ENCODE peak calls at places on chromosomes 1 and 21, in seven cellular contexts. G is astrocyte, Y is tibial nerve, C is upper lobe of left lung, U is cardiac muscle cell, M is left lung, Q is PC-3. R is an unnamed sample. For H3K27me3, the result is how much of the 10 kb centered on the place peaks cover.

GRCh38 chr1:92774407-92774806 is 10.5 kb downstream of the EVI5 start:
- DNase-seq in G (no peak), Y (no peak), C (no peak), U (no peak), M (no peak), Q (no peak), R (no peak)

GRCh38 chr1:232543194-232543593 is 86.7 kb downstream of the SIPA1L2 start:
- DNase-seq in G (no peak), Y (no peak), C (no peak), U (no peak), M (no peak), Q (no peak), R (no peak)

GRCh38 chr1:173469656-173470055 is 7.5 kb upstream of the PRDX6 start:
- DNase-seq in G (no peak), Y (no peak), C (no peak), U (no peak), M (no peak), Q (no peak), R (no peak)

GRCh38 chr1:41305576-41306365 is 55.5 kb upstream of the FOXO6 start:
- DNase-seq in G (no peak), Y (no peak), C (no peak), U (no peak), M (no peak), Q (no peak), R (no peak)

GRCh38 chr1:242524571-242525359 is at the start of gene PLD5:
- DNase-seq in G (no peak), Y (no peak), C (peak), U (peak), M (peak), Q (no peak), R (peak)

GRCh38 chr1:53365405-53366063 is 37.7 kb upstream of the LRP8 start:
- DNase-seq in G (no peak), Y (no peak), C (peak), U (peak), M (peak), Q (no peak), R (peak)

GRCh38 chr1:58841455-58841854 is 57.6 kb upstream of the JUN start:
- DNase-seq in G (no peak), Y (no peak), C (no peak), U (no peak), M (no peak), Q (peak), R (no peak)

GRCh38 chr1:13725714-13726175 is 25.8 kb downstream of the PRDM2 start:
- DNase-seq in G (peak), Y (no peak), C (no peak), U (peak), M (no peak), Q (peak), R (no peak)

GRCh38 chr1:23120383-23120782 is 48.3 kb downstream of the LUZP1 start:
- DNase-seq in G (no peak), Y (no peak), C (no peak), U (no peak), M (no peak), Q (no peak), R (no peak)

GRCh38 chr1:30472526-30472925 is 250.9 kb downstream of the MATN1 start:
- DNase-seq in G (no peak), Y (no peak), C (no peak), U (no peak), M (no peak), Q (no peak), R (peak)

GRCh38 chr1:98049370-98050115 is 128.7 kb upstream of the DPYD start:
- DNase-seq in G (peak), Y (no peak), C (peak), U (peak), M (no peak), Q (no peak), R (no peak)

GRCh38 chr1:183711691-183712401 is 58.7 kb upstream of the APOBEC4 start:
- DNase-seq in G (peak), Y (no peak), C (no peak), U (peak), M (no peak), Q (no peak), R (no peak)

GRCh38 chr21:43864806-43865470 is at the start of gene AGPAT3:
- DNase-seq in G (no peak), Y (no peak), C (peak), U (no peak), M (no peak), Q (peak), R (peak)

GRCh38 chr1:63112155-63112914 is 210.0 kb upstream of the FOXD3 start:
- DNase-seq in G (peak), Y (no peak), C (no peak), U (peak), M (no peak), Q (peak), R (no peak)

GRCh38 chr1:41391834-41392527 is 30.7 kb downstream of the FOXO6 start:
- DNase-seq in G (no peak), Y (no peak), C (no peak), U (no peak), M (no peak), Q (no peak), R (no peak)

GRCh38 chr1:201267481-201268229 is 15.7 kb upstream of the PKP1 start:
- DNase-seq in G (peak), Y (no peak), C (no peak), U (no peak), M (no peak), Q (peak), R (peak)

GRCh38 chr1:180168786-180169640 is 14.3 kb downstream of the QSOX1 start:
- DNase-seq in G (no peak), Y (no peak), C (no peak), U (peak), M (no peak), Q (peak), R (peak)

GRCh38 chr1:41751804-41752513 is 166.8 kb downstream of the HIVEP3 start:
- DNase-seq in G (peak), Y (no peak), C (no peak), U (peak), M (no peak), Q (peak), R (peak)

DNA sequence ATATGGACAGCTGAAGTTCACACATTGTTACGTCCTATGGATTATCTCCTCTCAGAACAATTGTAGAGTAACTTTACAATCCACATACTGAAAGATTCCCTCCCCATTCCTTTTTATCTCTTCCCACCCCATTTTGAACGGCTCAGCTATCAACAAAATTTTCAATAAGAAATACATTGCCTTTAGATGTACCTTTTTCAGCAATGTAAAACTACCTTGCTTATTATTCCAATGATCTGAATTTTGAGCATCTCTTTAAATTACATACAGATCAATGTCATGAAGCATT is 503.7 kb downstream of the SMYD3 start:
- DNase-seq in G (no peak), Y (no peak), C (no peak), U (no peak), M (no peak), Q (no peak), R (no peak)
- TF ChIP-seq CTCF in G (no peak), Y (no peak), C (no peak), U (no peak), M (peak), Q (no peak), R (peak)

DNA sequence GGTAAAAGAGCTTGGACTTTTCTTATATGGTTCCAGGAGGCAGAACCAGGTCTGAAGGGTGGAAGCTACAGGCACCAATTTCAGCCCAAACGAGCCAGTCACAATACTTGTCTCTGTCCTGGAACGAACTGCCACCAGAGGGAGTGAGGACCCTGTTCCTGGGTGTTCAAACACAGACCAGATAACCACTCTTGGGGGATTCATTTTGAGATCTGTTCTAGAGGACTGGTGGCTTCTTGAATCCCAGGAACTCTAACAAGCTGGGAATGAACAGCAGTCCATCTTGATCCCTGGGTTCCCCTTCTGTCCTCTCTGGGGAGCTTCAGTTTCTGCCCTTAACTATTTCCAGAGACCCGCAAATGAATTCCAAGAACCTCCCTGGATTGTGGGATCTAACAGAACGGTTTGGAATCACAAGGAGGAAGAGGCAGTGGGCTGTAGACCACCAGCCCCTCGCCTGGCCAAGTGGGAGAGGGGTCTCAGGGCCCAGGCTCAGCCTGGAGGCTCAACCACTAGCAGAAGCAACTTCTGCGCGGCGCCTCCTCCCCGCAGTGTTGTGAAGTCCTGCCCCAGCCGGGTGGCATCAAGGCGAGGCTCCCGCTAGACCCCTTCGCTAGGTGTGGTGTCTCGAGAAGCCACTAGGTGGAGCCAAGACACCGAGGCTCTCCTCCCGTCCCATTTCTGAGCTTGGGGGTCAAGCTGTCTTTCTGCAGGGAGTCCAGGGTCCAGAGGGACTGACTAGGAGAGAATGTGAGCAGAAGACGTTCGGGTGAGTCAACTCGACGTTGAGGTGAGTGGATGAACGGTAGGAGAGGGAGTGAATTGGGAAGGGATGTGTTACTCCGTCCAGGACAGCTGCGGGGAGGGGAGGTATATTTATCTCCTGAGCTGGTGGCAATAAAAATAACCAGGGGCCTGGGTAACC is 12.1 kb upstream of the NES start:
- DNase-seq in G (peak), Y (peak), C (peak), U (peak), M (peak), Q (peak), R (peak)
- H3K27me3 ChIP-seq in G (under half), Y (under half), C (under half), U (under half), M (half or more), Q (under half), R (half or more)

GRCh38 chr1:20160034-20160433 is 20.9 kb downstream of the PLA2G2F start:
- DNase-seq in G (peak), Y (no peak), C (no peak), U (peak), M (no peak), Q (no peak), R (no peak)

GRCh38 chr1:20154306-20154831 is 15.2 kb downstream of the PLA2G2F start:
- DNase-seq in G (no peak), Y (no peak), C (no peak), U (no peak), M (peak), Q (no peak), R (no peak)

GRCh38 chr1:20153000-20153418 is 13.9 kb downstream of the PLA2G2F start:
- DNase-seq in G (no peak), Y (peak), C (no peak), U (peak), M (peak), Q (no peak), R (no peak)

GRCh38 chr1:20152599-20152930 is 13.4 kb downstream of the PLA2G2F start:
- DNase-seq in G (no peak), Y (no peak), C (no peak), U (no peak), M (no peak), Q (no peak), R (no peak)

DNA sequence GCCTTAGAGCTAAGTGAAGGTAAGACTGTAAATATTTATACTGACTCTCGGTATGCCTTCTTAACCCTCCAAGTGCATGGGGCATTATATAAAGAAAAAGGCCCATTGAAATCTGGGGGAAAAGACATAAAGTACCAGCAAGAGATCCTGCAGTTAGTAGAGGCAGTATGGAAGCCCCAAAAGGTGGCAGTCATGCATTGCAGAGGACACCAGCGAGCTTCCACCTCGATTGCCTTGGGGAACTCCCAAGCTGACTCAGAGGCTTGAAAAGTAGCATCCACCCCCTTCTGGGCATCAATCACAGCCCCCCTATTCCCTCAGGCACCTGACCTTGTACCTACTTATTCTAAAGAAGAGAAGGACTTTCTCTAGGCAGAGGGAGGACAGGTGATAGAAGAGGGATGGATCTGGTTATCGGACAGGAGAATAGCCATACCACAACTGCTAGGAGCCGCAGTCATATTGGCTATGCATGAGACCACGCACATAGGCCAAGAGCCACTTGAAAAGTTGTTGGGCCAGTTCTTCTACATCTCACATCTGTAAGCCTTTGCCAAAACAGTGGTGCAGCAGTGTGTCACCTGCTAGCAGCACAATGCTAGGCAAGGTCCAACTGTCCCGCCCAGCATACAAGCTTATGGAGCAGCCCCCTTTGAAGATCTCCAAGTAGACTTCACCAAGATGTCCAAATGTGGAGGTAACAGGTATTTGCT is 19.4 kb downstream of the PLA2G2F start:
- DNase-seq in G (no peak), Y (no peak), C (no peak), U (no peak), M (no peak), Q (peak), R (no peak)
- H3K4me3 ChIP-seq in G (no peak), Y (no peak), C (no peak), U (no peak), M (no peak), Q (no peak), R (no peak)

GRCh38 chr1:12594490-12594889 is 23.5 kb downstream of the DHRS3 start:
- DNase-seq in G (no peak), Y (no peak), C (no peak), U (no peak), M (no peak), Q (no peak), R (no peak)
- TF ChIP-seq CTCF in G (no peak), Y (no peak), C (no peak), U (no peak), M (no peak), Q (peak), R (no peak)

DNA sequence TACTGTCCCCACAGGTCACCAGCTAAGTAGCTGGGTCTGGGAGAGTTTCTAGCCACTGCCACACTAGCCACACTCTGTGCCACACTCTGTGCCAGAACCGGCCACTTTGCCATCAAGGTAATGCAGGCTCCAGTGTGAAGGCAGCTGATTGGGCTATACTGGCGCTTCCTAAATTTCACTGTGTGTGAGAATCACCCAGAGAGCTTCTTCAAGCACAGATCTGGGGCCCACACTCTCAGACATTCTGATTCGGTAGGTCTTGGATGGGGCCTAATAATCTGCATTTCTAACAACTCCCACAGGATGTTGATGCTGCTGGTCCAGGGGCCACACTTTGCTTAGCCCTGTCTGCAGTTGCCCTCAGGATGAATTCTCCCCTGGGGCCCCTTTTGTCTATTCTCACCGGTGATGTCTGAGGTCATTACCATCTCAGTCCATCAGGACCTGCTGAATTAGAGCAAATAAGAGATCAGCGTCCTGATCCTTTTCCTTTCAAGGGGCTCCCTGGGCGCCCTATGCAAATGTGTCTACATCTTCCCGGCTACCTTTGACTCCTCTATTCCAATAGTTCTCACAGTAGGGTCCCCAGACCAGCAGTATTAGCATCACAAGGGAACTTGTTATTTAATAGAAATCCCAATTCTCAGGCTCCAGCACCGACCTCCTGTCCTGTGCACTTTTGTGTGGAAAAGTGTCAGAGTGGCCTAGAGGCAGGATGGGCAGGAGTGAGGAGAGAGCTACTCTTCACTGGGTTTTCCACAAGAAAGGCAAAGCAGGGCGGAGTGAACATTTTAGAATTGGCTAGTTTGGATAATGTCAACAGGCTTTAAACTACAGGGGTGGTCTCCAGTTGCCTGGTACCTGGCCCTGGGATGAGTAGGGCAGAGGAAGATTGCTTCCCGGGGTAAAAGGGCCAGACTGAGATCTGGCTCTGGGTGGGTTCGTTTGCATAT is 24.7 kb upstream of the LRRN2 start:
- DNase-seq in G (no peak), Y (no peak), C (no peak), U (no peak), M (no peak), Q (no peak), R (no peak)
- H3K27me3 ChIP-seq in G (under half), Y (under half), C (under half), U (under half), M (under half), Q (under half), R (under half)

GRCh38 chr1:93905734-93906133 is 3.5 kb downstream of the GCLM start:
- DNase-seq in G (peak), Y (no peak), C (no peak), U (peak), M (no peak), Q (no peak), R (no peak)
- H3K4me3 ChIP-seq in G (no peak), Y (no peak), C (no peak), U (no peak), M (no peak), Q (peak), R (no peak)

GRCh38 chr1:211469113-211469512 is 22.8 kb downstream of the RD3 start:
- DNase-seq in G (no peak), Y (no peak), C (no peak), U (no peak), M (no peak), Q (no peak), R (no peak)

GRCh38 chr1:211472724-211473123 is 19.2 kb downstream of the RD3 start:
- DNase-seq in G (no peak), Y (no peak), C (no peak), U (no peak), M (no peak), Q (peak), R (no peak)

GRCh38 chr1:211473823-211474222 is 18.1 kb downstream of the RD3 start:
- DNase-seq in G (no peak), Y (no peak), C (no peak), U (no peak), M (no peak), Q (no peak), R (no peak)

GRCh38 chr1:211468595-211468994 is 23.4 kb downstream of the RD3 start:
- DNase-seq in G (no peak), Y (peak), C (no peak), U (no peak), M (no peak), Q (no peak), R (no peak)

GRCh38 chr1:211469938-211470529 is 21.9 kb downstream of the RD3 start:
- DNase-seq in G (peak), Y (peak), C (peak), U (peak), M (peak), Q (peak), R (peak)
- TF ChIP-seq CTCF in G (peak), Y (peak), C (peak), U (peak), M (peak), Q (peak), R (peak)

DNA sequence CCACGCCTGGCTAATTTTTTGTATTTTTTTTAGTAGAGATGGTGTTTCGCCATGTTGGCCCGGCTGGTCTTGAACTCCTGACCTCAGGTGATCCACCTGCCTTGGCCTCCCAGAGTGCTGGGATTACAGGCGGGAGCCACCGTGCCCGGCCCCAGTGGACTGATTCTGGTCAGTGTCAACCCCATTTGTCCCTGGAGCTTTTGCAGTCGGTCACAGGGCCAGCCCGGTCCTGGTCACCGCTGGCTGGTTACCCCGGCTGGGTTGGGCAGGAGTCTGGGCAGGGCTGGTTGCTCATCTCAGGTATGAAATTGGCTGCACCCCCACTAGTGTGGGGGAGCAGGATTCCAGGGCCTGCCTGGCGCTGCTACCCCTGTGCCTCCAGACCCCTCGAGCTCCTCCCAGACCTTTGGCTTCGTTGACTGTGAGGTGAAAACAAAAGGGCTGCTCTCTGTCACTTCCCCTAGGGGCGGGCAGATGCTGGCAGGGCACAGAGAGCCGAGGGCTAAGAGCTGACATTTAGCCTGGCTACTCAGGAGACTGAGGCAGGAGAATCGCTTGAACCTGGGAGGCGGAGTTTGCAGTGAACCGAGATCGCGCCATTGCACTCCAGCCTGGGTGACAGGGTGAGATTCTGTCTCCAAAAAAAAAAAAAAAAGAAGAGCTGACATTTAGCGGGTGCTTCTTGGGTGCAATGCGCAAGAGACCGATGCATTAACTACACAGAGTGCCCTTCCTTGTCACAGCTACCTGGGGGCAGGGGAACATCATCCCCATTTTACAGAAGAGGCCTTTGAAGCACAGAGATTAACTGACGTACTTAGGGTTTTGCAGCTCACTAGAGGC is 10.6 kb downstream of the TNFRSF1B start:
- DNase-seq in G (no peak), Y (no peak), C (no peak), U (no peak), M (no peak), Q (no peak), R (no peak)
- H3K27me3 ChIP-seq in G (under half), Y (under half), C (under half), U (under half), M (under half), Q (under half), R (under half)

R was measured in spleen.